ENCODE peak calls at places on chromosomes 3 and 15, in five cellular contexts. P is GM23248; Y is CD8-positive, alpha-beta T cell; L is IMR-90; C is stomach. E is an unnamed sample.
A peak's percentile ranks its signal among the peaks of the same experiment; 100 is the strongest.

GRCh38 chr15:36883705-36884355 is 216.5 kb downstream of the MEIS2 start:
- DNase-seq in C (peak; percentile 88), P (peak; percentile 93), Y (peak; percentile 54), L (peak; percentile 86), E (peak; percentile 93)

GRCh38 chr3:77887611-77888010 is 847.7 kb downstream of the ROBO2 start:
- DNase-seq in L (peak; percentile 10), Y (no peak), P (no peak), C (no peak), E (no peak)

GRCh38 chr15:92069308-92070244 is 216.1 kb downstream of the SLCO3A1 start:
- DNase-seq in L (peak; percentile 80), C (peak; percentile 50), P (peak; percentile 90), Y (peak; percentile 51), E (no peak)

GRCh38 chr3:124814620-124815421 is 72.3 kb downstream of the ITGB5 start:
- DNase-seq in Y (no peak), L (peak; percentile 22), P (no peak), C (peak; percentile 63), E (no peak)

GRCh38 chr3:170204509-170204908 is 17.7 kb upstream of the PRKCI start:
- DNase-seq in Y (no peak), P (no peak), C (no peak), L (no peak), E (no peak)

GRCh38 chr15:63234479-63234878 is 42.9 kb upstream of the APH1B start:
- DNase-seq in C (peak; percentile 63), P (peak; percentile 68), Y (no peak), L (peak; percentile 74), E (no peak)

GRCh38 chr3:144063306-144063705 is 91.7 kb downstream of the DIPK2A start:
- DNase-seq in Y (no peak), L (no peak), C (no peak), P (no peak), E (no peak)

GRCh38 chr3:197750863-197751737 is 1.4 kb downstream of the FYTTD1 start:
- DNase-seq in P (peak; percentile 77), Y (peak; percentile 20), L (peak; percentile 43), C (peak; percentile 40), E (peak; percentile 47)

GRCh38 chr15:69806287-69806915 is 291.3 kb downstream of the TLE3 start:
- DNase-seq in L (no peak), P (no peak), C (no peak), Y (no peak), E (no peak)

GRCh38 chr15:100947760-100948429 is 28.7 kb downstream of the LRRK1 start:
- DNase-seq in P (no peak), L (peak; percentile 56), Y (no peak), C (no peak), E (no peak)

GRCh38 chr3:106963446-106963845 is 413.8 kb upstream of the CCDC54 start:
- DNase-seq in P (peak; percentile 41), C (no peak), L (peak; percentile 59), Y (no peak), E (no peak)

GRCh38 chr3:89227634-89228033 is 120.2 kb downstream of the EPHA3 start:
- DNase-seq in C (no peak), P (peak; percentile 27), L (peak; percentile 26), Y (no peak), E (no peak)

GRCh38 chr15:69893863-69894262 is 203.9 kb downstream of the TLE3 start:
- DNase-seq in L (peak; percentile 60), Y (no peak), C (no peak), P (peak; percentile 83), E (peak; percentile 87)

GRCh38 chr15:38130739-38131498 is 121.7 kb upstream of the SPRED1 start:
- DNase-seq in Y (no peak), C (peak; percentile 49), L (peak; percentile 98), P (peak; percentile 98), E (no peak)

GRCh38 chr3:71874618-71875017 is 89.7 kb upstream of the PROK2 start:
- DNase-seq in Y (no peak), P (no peak), C (no peak), L (no peak), E (no peak)

GRCh38 chr3:130925628-130926027 is 31.7 kb downstream of the ATP2C1 start:
- DNase-seq in L (no peak), Y (no peak), P (peak; percentile 40), C (no peak), E (peak; percentile 64)

GRCh38 chr15:101813803-101814534 is 2.0 kb downstream of the OR4F15 start:
- DNase-seq in P (peak; percentile 63), L (peak; percentile 88), C (no peak), Y (no peak), E (no peak)

GRCh38 chr3:3170998-3171397 is 8.5 kb downstream of the CRBN start:
- DNase-seq in P (peak; percentile 50), Y (no peak), L (peak; percentile 42), C (no peak), E (no peak)

GRCh38 chr15:58115692-58116091 is 22.5 kb upstream of the AQP9 start:
- DNase-seq in L (no peak), C (no peak), Y (no peak), P (peak; percentile 33), E (no peak)

GRCh38 chr3:52014613-52015012 is 18.9 kb upstream of the RPL29 start:
- DNase-seq in Y (no peak), L (no peak), C (no peak), P (peak; percentile 33), E (peak; percentile 54)

GRCh38 chr15:47876986-47877385 is 159.7 kb downstream of the SEMA6D start:
- DNase-seq in P (no peak), Y (no peak), L (no peak), C (no peak), E (no peak)

GRCh38 chr3:35565048-35565447 is 74.3 kb upstream of the ARPP21 start:
- DNase-seq in C (no peak), Y (no peak), L (no peak), P (no peak), E (no peak)

GRCh38 chr15:62071711-62072308 is 5.0 kb downstream of the C2CD4A start:
- DNase-seq in L (peak; percentile 57), C (no peak), Y (no peak), P (peak; percentile 66), E (no peak)

GRCh38 chr3:85102774-85103173 is 144.0 kb downstream of the CADM2 start:
- DNase-seq in C (no peak), P (no peak), L (no peak), Y (no peak), E (no peak)

GRCh38 chr15:58561321-58561720 is 129.5 kb downstream of the LIPC start:
- DNase-seq in P (no peak), Y (no peak), C (no peak), L (no peak), E (no peak)

GRCh38 chr15:67479781-67480180 is 41.1 kb upstream of the C15orf61 start:
- DNase-seq in P (peak; percentile 84), L (peak; percentile 52), Y (no peak), C (no peak), E (no peak)

GRCh38 chr15:67480741-67481140 is 40.2 kb upstream of the C15orf61 start:
- DNase-seq in Y (no peak), L (peak; percentile 11), P (peak; percentile 79), C (no peak), E (no peak)

GRCh38 chr15:67481680-67482079 is 39.3 kb upstream of the C15orf61 start:
- DNase-seq in C (no peak), L (no peak), P (no peak), Y (no peak), E (no peak)
- H3K4me3 ChIP-seq in C (no peak overlapping the region), L (no peak overlapping the region), P (no peak overlapping the region), Y (no peak overlapping the region), E (no peak overlapping the region)

DNA sequence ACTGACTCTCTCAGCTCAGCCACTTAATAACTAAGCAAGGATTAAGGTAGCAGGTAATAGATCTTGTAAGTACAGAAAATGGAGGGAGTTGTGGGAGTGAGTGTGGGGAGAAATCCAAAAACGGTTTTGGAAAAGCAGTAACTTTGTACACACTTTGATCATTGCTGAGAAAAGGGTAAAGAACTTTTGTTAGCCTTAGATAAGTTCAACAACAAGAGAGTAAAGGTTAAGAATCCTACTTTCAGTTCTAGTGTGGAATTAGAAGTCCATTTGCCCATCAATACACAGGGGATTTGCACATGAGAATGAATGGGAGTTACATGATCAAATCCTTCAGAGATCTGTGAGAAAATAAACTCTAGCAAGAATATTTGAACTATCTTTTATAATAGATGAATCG is 528.7 kb downstream of the SOX2 start:
- DNase-seq in Y (no peak), P (no peak), C (no peak), L (no peak), E (no peak)
- H3K4me1 ChIP-seq in Y (no peaks in the 10 kb centered on the region), P (no peaks in the 10 kb centered on the region), C (peaks cover 4% of the 10 kb centered on the region), L (no peaks in the 10 kb centered on the region), E (peaks cover 23% of the 10 kb centered on the region)

GRCh38 chr3:44024194-44024593 is 217.5 kb upstream of the TOPAZ1 start:
- DNase-seq in P (no peak), L (no peak), C (no peak), Y (no peak), E (no peak)
- H3K27me3 ChIP-seq in P (peaks cover 10% of the 10 kb centered on the region), L (peaks cover 34% of the 10 kb centered on the region), C (peaks cover 18% of the 10 kb centered on the region), Y (peaks cover 12% of the 10 kb centered on the region), E (no peaks in the 10 kb centered on the region)

DNA sequence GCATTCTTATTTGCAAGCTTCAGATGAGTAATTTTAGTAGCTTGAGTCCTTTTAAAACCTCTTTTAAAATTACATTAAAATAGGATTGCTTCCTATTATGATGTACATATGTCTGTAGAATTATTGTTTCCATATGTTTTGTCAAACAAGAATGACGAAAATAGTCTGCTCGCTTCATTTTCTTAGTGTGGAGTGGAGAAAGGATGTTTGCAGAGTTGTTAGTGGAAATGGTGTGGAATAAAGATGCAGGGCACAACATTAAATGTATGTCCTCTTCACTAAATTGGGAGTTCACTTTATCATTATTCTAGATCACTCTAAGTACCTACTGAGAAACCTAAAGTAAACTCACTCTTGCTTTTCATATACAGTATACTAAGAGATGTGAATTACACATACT is 59.5 kb downstream of the CMSS1 start:
- DNase-seq in Y (no peak), L (no peak), C (no peak), P (no peak), E (no peak)
- H3K4me3 ChIP-seq in Y (no peak overlapping the region), L (no peak overlapping the region), C (no peak overlapping the region), P (peak overlapping the region; percentile 95), E (no peak overlapping the region)

DNA sequence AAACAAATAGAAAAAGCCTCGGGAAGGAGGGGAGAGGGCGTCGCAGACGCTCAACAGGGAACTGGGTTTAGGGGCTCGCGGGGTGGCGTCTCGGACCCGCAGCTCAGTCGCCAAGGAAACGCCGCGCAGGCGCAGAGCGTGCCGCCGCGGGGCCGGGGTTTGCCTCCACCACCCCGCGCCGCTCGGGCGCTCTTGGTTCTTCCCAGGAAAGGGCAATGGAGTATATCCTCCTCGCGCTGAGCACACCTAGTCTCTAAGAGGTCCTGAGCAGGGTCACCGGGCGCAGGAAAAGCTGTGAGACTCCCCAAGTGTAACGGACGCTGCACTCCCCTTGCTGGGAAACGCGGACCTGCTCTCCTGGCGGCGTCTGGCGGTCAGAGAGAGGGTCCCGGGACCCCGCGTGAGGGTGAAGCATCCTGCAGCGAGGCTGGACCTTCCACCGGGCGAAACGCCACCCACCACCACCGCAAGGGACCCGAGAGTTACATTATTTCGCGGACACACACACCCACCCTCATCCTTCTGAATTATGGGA is 713 bp downstream of the PLCH1 start:
- DNase-seq in P (peak; percentile 59), C (peak; percentile 71), L (peak; percentile 4), Y (peak; percentile 21), E (peak; percentile 82)
- H3K4me1 ChIP-seq in P (peaks cover 3% of the 10 kb centered on the region), C (no peaks in the 10 kb centered on the region), L (no peaks in the 10 kb centered on the region), Y (peaks cover 19% of the 10 kb centered on the region), E (no peaks in the 10 kb centered on the region)